ENCODE peak calls at places on chromosomes 6 and 20, in five cellular contexts. B, J, X, W and F are unnamed samples.

GRCh38 chr20:23156170-23156841 is 70.2 kb upstream of the CD93 start:
- DNase-seq in X (peak), J (peak), B (peak), W (peak), F (no peak)

GRCh38 chr20:57693670-57694329 is 16.0 kb downstream of the PMEPA1 start:
- DNase-seq in J (no peak), X (no peak), B (no peak), W (no peak), F (no peak)

GRCh38 chr6:146077992-146078391 is 49.1 kb downstream of the GRM1 start:
- DNase-seq in X (no peak), J (no peak), B (no peak), W (no peak), F (no peak)

GRCh38 chr20:20711413-20711812 is 1.0 kb downstream of the RALGAPA2 start:
- DNase-seq in X (no peak), B (peak), J (no peak), W (peak), F (no peak)

GRCh38 chr6:43971776-43972126 is 155.5 kb downstream of the MRPL14 start:
- DNase-seq in X (no peak), W (no peak), B (no peak), J (no peak), F (no peak)

GRCh38 chr20:45484676-45485075 is 15.1 kb downstream of the WFDC2 start:
- DNase-seq in J (no peak), W (no peak), B (no peak), X (no peak), F (no peak)

GRCh38 chr6:142367501-142368018 is 65.8 kb downstream of the ADGRG6 start:
- DNase-seq in W (no peak), B (no peak), X (no peak), J (no peak), F (no peak)

GRCh38 chr6:85574932-85575598 is 18.6 kb downstream of the SNX14 start:
- DNase-seq in J (no peak), B (peak), W (no peak), X (no peak), F (no peak)

GRCh38 chr20:35007413-35007812 is 51.7 kb downstream of the MYH7B start:
- DNase-seq in B (no peak), X (no peak), W (no peak), J (no peak), F (no peak)

GRCh38 chr6:121319112-121319553 is 15.1 kb downstream of the TBC1D32 start:
- DNase-seq in J (no peak), B (peak), X (no peak), W (no peak), F (no peak)

GRCh38 chr6:30913721-30914075 is 340 bp upstream of the VARS2 start:
- DNase-seq in B (no peak), X (no peak), J (no peak), W (no peak), F (no peak)

GRCh38 chr6:30730611-30731435 is 10.7 kb downstream of the TUBB start:
- DNase-seq in W (peak), B (peak), X (peak), J (peak), F (peak)

GRCh38 chr6:22433745-22434144 is 135.6 kb upstream of the HDGFL1 start:
- DNase-seq in X (no peak), W (no peak), J (no peak), B (no peak), F (no peak)

DNA sequence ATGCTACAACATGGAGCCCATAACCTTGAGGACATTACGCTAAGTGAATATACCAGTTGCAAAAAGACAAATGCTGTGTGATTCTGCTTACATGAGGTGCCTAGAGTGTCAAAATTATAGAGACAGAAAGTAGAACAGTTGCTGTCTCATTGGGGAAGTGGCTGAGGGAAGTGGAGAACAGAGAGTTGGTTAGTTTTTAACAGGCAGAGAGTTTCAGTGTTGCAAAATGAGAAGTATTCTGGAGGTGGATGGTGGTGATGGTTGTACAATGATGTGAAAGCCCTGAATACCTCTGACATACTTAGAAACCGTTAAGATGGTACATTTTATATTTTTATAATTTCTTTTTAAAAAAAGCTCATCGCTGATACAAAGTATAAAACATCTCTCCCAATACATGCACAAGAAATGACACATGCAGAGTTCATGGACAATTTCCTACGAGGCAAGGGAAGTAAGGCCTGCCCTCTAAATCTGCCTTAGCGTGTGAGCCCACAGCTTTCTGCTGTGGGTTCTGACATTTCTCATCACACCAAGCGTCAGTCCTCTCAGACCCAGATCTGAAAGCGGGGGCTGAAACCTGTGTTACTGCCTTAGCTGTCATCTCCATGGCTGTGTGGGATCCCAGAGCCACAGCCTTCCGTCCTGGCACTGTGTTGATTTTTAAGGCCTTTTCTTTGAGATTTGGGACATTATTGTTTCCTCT is 126.0 kb downstream of the RNASET2 start:
- DNase-seq in B (no peak), X (no peak), W (no peak), J (no peak), F (no peak)
- H3K4me3 ChIP-seq in B (no peak), X (no peak), W (no peak), J (no peak), F (no peak)

DNA sequence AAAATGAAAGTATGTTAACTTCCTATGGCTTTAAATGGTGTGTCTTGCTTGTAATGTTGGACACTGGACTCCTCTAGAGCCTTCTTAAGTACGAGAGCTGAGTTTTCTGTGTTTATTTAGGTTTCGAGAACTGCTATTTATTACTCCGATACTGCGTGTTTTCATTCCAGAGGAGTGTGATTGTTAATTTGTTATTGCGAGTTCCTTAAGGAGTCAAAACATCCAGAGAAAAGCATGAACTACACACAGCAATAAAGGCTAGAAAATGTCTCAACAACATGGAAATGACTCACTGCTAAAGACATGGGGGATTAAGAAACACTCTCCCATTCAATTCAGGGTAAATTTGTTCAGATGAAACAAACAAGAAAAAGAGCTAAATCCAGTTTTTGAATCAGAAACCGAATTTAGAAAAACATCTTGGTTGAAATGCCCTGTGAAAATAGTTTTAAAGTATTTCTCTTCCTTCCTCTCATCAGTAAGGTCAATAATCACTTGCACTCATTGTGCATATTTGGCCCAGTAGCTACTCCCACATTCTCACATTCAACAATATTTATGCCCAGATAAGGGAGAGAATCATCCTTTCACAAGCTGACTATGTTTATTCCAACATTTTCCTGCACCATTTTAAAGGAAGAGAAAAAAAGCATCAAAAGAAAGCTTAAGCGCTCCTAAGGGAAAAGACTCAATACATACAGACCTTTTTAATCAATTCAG is 36.0 kb downstream of the ATXN1 start:
- DNase-seq in W (no peak), J (no peak), X (no peak), B (peak), F (no peak)
- H3K4me3 ChIP-seq in W (no peak), J (peak), X (no peak), B (peak), F (no peak)

GRCh38 chr6:108157972-108158441 is 7.8 kb upstream of the NR2E1 start:
- DNase-seq in W (no peak), B (no peak), J (no peak), X (no peak), F (peak)
- H3K4me3 ChIP-seq in W (no peak), B (no peak), J (no peak), X (peak), F (peak)

GRCh38 chr6:37218501-37218900 is 39.1 kb upstream of the TBC1D22B start:
- DNase-seq in W (no peak), J (no peak), B (no peak), X (no peak), F (no peak)

GRCh38 chr6:37222125-37222967 is 35.2 kb upstream of the TBC1D22B start:
- DNase-seq in X (peak), J (peak), B (peak), W (peak), F (peak)

GRCh38 chr6:37225350-37226169 is 32.0 kb upstream of the TBC1D22B start:
- DNase-seq in B (no peak), W (no peak), X (no peak), J (no peak), F (no peak)

GRCh38 chr6:37221585-37222124 is 35.9 kb upstream of the TBC1D22B start:
- DNase-seq in B (no peak), X (no peak), W (no peak), J (no peak), F (no peak)

DNA sequence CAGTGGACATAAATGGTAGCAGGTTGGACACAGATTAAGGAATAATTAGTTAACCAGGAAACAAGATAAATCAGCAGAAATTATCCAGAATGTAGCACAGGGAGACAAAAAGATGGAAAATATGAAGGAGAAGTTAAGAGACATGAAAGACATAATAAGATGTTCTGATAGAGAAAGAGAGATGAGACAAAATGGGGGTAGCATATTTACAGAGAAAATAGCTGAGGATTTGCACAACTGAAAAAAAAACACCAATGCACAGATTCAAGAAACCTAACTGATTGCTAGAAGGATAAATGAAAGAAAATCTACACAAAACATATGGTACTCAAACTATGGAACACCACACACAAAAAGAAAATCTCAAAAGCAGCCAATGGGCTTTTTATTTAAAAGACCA is 34.6 kb upstream of the TBC1D22B start:
- DNase-seq in B (no peak), X (no peak), W (no peak), J (no peak), F (no peak)
- H3K4me3 ChIP-seq in B (peak), X (peak), W (peak), J (peak), F (peak)

GRCh38 chr6:84278311-84278710 is 50.9 kb upstream of the CEP162 start:
- DNase-seq in B (peak), J (no peak), W (no peak), X (no peak), F (no peak)
- H3K4me3 ChIP-seq in B (no peak), J (no peak), W (no peak), X (no peak), F (no peak)

DNA sequence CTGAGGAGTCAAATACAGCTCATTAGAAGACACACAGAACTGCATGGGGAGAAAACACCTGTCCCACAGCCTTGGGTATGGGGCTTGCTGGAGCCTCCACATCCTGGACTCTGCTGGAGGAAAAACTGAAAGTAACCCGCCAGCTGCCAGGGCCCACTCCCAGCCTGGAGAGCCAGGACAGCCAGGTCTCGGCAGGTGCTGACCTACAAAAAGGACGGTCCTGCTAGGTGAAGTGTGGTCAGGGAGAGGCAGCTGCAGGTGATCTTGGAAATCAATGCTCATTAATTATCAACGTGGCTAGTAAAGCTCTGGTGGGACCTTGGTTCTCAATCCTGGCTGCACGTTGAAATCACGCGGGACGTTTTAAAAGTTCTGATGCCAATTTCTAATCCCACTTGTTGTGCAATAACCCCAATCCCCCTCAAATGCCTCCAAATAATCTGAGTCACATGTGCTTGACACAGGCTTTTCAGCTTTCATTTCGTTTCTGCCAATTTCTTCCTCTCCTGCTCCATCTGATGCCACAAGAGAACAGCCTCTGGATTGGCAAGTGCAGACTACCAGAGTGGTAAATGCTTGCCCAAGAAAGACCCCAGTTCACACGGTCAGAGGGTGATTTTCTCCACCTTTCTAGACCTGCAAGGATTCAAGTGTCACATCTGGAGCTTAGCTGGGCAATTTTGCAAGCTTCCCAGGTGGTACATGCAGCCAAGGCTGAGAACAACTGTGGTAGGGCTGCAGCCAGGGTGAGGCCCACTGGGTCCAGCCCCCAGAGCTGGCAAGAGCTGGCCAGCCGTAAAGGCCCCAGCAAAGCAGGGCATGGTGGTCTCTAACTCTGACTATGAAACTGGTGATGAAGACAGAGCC is 252.3 kb upstream of the QKI start:
- DNase-seq in B (no peak), J (no peak), X (no peak), W (no peak), F (no peak)
- H3K4me3 ChIP-seq in B (no peak), J (no peak), X (no peak), W (no peak), F (no peak)

GRCh38 chr20:62236997-62237771 is 1.1 kb upstream of the OSBPL2 start:
- DNase-seq in J (no peak), X (no peak), B (no peak), W (no peak), F (no peak)
- H3K4me3 ChIP-seq in J (peak), X (peak), B (no peak), W (peak), F (no peak)